ENCODE peak calls at places on chromosomes 4 and X, in nine cellular contexts. Q, R, O, C, G, W, T, V and E are unnamed samples.

GRCh38 chr4:173415092-173415491 is 16.2 kb upstream of the SCRG1 start:
- DNase-seq in W (no peak), Q (no peak), T (no peak), O (no peak), G (no peak), R (no peak), C (no peak), V (no peak), E (no peak)

GRCh38 chr4:71635094-71635493 is 148.8 kb downstream of the GC start:
- DNase-seq in C (no peak), W (no peak), T (no peak), Q (no peak), G (no peak), R (no peak), O (no peak), V (no peak), E (no peak)

GRCh38 chr4:1082215-1083182 is 30.9 kb downstream of the RNF212 start:
- DNase-seq in Q (peak; percentile 73), W (peak; percentile 72), R (no peak), G (no peak), T (no peak), V (peak; percentile 89), C (no peak), O (peak; percentile 96), E (no peak)

GRCh38 chrX:9465380-9466114 is 689 bp downstream of the TBL1X start:
- DNase-seq in Q (peak; percentile 10), R (peak; percentile 40), C (peak; percentile 49), O (peak; percentile 23), W (peak; percentile 5), T (peak; percentile 5), V (no peak), G (no peak), E (peak; percentile 20)

GRCh38 chr4:87918314-87919058 is 57.0 kb upstream of the SPP1 start:
- DNase-seq in V (no peak), T (no peak), C (no peak), R (no peak), G (no peak), W (no peak), O (no peak), Q (no peak), E (no peak)

GRCh38 chr4:155950461-155950860 is 3.2 kb downstream of the CTSO start:
- DNase-seq in O (no peak), G (no peak), W (no peak), R (no peak), C (no peak), V (no peak), Q (no peak), T (no peak), E (no peak)

GRCh38 chr4:141669501-141669900 is 33.1 kb downstream of the IL15 start:
- DNase-seq in O (no peak), C (no peak), G (no peak), T (no peak), R (no peak), Q (no peak), W (no peak), V (no peak), E (no peak)

GRCh38 chr4:149549911-149550310 is 265.7 kb downstream of the IQCM start:
- DNase-seq in T (no peak), R (no peak), O (peak; percentile 17), W (no peak), G (no peak), C (no peak), V (no peak), Q (peak; percentile 13), E (no peak)

GRCh38 chr4:20639346-20639745 is 60.9 kb upstream of the PACRGL start:
- DNase-seq in R (no peak), O (no peak), G (no peak), V (no peak), W (no peak), C (no peak), T (no peak), Q (no peak), E (no peak)

GRCh38 chr4:108840426-108840975 is 77.6 kb upstream of the ETNPPL start:
- DNase-seq in O (no peak), G (no peak), R (no peak), Q (no peak), T (no peak), C (no peak), V (no peak), W (no peak), E (no peak)

GRCh38 chr4:147740176-147740575 is 8.3 kb downstream of the ARHGAP10 start:
- DNase-seq in V (no peak), G (no peak), C (no peak), T (no peak), W (no peak), R (no peak), O (no peak), Q (peak; percentile 65), E (no peak)

GRCh38 chrX:1026263-1027015 is 186.0 kb downstream of the CRLF2 start:
- DNase-seq in T (no peak), G (no peak), Q (no peak), V (no peak), W (no peak), C (peak; percentile 68), R (no peak), O (no peak), E (no peak)

GRCh38 chr4:141346144-141346543 is 125.4 kb downstream of the ZNF330 start:
- DNase-seq in C (no peak), W (peak; percentile 58), R (no peak), Q (peak; percentile 64), O (peak; percentile 75), G (no peak), V (no peak), T (no peak), E (no peak)

GRCh38 chrX:150683536-150684146 is 9.6 kb upstream of the MTMR1 start:
- DNase-seq in R (no peak), G (no peak), T (no peak), O (peak; percentile 29), V (no peak), C (peak; percentile 69), Q (no peak), W (peak; percentile 36), E (peak; percentile 21)

GRCh38 chrX:34918856-34919255 is 23.7 kb upstream of the FAM47B start:
- DNase-seq in R (no peak), W (peak; percentile 67), O (peak; percentile 20), C (no peak), T (no peak), G (no peak), V (no peak), Q (peak; percentile 57), E (no peak)

GRCh38 chr4:3865986-3866812 is 100.0 kb downstream of the ADRA2C start:
- DNase-seq in Q (no peak), G (no peak), C (no peak), T (no peak), W (no peak), O (no peak), V (no peak), R (no peak), E (no peak)

GRCh38 chr4:10625130-10625529 is 59.4 kb downstream of the CLNK start:
- DNase-seq in W (no peak), Q (no peak), G (no peak), C (no peak), T (no peak), O (no peak), V (no peak), R (no peak), E (no peak)